ENCODE peak calls at places on chromosomes 13 and 19, in six cellular contexts. G is astrocyte of the spinal cord, K is nephron progenitor cell, F is ovary, E is endothelial cell, T is fibroblast of mammary gland. R is an unnamed sample.

GRCh38 chr19:45405435-45406164 is 731 bp upstream of the PPP1R13L start:
- DNase-seq in T (peak; percentile 90), G (peak; percentile 92), F (peak; percentile 84), E (peak; percentile 81), K (peak; percentile 85), R (peak; percentile 86)

GRCh38 chr19:27774827-27775226 is 1438.1 kb downstream of the UQCRFS1 start:
- DNase-seq in E (no peak), G (no peak), T (peak; percentile 18), K (no peak), F (no peak), R (no peak)

GRCh38 chr19:28980236-28980868 is 232.6 kb downstream of the UQCRFS1 start:
- DNase-seq in G (no peak), T (peak; percentile 22), K (no peak), E (no peak), F (no peak), R (no peak)

GRCh38 chr13:90696656-90697055 is 650.8 kb upstream of the MIR17HG start:
- DNase-seq in T (peak; percentile 30), E (no peak), F (no peak), K (no peak), G (peak; percentile 51), R (no peak)

GRCh38 chr19:40474737-40475136 is 7.9 kb downstream of the SPTBN4 start:
- DNase-seq in K (no peak), F (no peak), G (no peak), E (no peak), T (no peak), R (no peak)

GRCh38 chr19:28612275-28612769 is 600.6 kb downstream of the UQCRFS1 start:
- DNase-seq in G (no peak), E (no peak), K (no peak), T (no peak), F (no peak), R (no peak)

GRCh38 chr13:60392136-60392535 is 4.9 kb upstream of the TDRD3 start:
- DNase-seq in T (no peak), G (no peak), E (no peak), K (no peak), F (no peak), R (no peak)

GRCh38 chr13:26821766-26822165 is 61.2 kb upstream of the GPR12 start:
- DNase-seq in F (no peak), T (no peak), G (no peak), K (no peak), E (no peak), R (no peak)

GRCh38 chr19:58009301-58009665 is 6.7 kb upstream of the ZNF606 start:
- DNase-seq in F (no peak), K (no peak), T (no peak), E (no peak), G (no peak), R (no peak)

GRCh38 chr13:85828094-85828684 is 29.0 kb upstream of the SLITRK6 start:
- DNase-seq in E (no peak), F (no peak), T (peak; percentile 15), G (peak; percentile 25), K (no peak), R (no peak)

GRCh38 chr19:1455336-1456120 is 5.6 kb downstream of the APC2 start:
- DNase-seq in G (no peak), E (no peak), F (no peak), T (peak; percentile 69), K (peak; percentile 72), R (no peak)

GRCh38 chr19:43594710-43595604 is 977 bp downstream of the IRGQ start:
- DNase-seq in K (peak; percentile 66), G (peak; percentile 63), E (peak; percentile 70), F (peak; percentile 34), T (peak; percentile 65), R (peak; percentile 72)

GRCh38 chr19:46786236-46787039 is 2.0 kb downstream of the SLC1A5 start:
- DNase-seq in F (peak; percentile 68), T (peak; percentile 83), E (peak; percentile 37), K (peak; percentile 41), G (peak; percentile 69), R (no peak)

GRCh38 chr13:23996456-23996855 is 99.2 kb upstream of the C1QTNF9B start:
- DNase-seq in T (no peak), G (no peak), F (no peak), E (no peak), K (no peak), R (no peak)

GRCh38 chr13:75704942-75705320 is 68.8 kb downstream of the LMO7 start:
- DNase-seq in T (peak; percentile 11), F (no peak), E (no peak), K (no peak), G (no peak), R (no peak)

DNA sequence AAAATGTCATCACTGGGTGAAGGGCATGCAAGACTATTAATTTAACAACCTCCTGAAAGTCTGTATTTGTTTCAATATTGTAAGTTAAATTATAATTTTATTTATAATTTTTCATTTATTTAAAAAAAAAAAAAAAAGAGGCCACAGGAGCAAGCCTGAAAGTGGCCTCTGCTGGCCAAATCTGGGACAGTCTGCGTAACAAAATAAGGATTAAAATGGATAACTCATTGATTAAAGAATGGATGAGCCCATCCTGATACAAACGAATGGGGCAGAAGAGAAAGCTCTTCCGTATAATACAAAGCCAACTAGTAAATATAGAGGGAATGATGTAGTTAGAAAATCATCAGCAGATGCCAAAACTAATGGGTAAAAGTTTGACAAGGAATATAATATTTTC is 36.2 kb downstream of the SUCLA2 start:
- DNase-seq in G (no peak), T (no peak), K (no peak), F (no peak), E (no peak), R (no peak)
- TF ChIP-seq CTCF in G (peak; percentile 25), T (no peak), K (no peak), F (no peak), E (no peak), R (no peak)

DNA sequence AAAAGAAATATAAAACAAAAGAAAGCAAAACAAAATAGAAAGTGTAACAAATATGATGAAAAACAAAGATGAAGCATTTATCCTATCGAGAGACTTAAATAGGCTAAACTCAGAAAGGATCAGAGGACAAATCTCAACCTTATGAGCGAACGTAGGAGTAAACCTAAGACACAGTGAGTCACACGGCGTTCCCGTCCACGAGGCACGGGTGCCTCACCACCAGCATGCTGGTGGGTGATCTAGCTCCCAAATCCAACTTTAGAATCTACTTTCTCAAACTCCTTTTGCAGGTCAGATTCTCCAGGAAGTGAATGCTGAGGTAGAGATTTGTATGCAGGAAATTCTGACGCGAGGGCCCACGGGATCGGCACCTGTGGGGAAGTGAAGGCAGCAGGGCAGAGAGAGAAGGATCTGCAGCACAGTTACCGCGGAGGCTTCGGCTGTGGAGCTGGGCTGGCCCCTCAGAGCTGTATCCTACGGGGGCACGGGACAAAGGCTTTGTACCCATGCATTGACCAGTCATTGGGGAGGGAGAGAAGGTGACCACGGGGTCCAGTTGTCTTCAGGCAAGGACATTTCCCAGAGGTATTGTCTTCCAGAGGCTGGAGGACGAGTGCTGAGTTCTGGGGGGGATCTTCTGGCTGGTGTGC is 7.5 kb upstream of the MIER2 start:
- DNase-seq in F (no peak), K (no peak), T (peak; percentile 26), G (no peak), E (no peak), R (no peak)
- TF ChIP-seq CTCF in F (no peak), K (no peak), T (no peak), G (no peak), E (no peak), R (no peak)

GRCh38 chr13:97125051-97125809 is 96.9 kb upstream of the MBNL2 start:
- DNase-seq in G (peak; percentile 82), K (peak; percentile 58), F (peak; percentile 39), T (peak; percentile 97), E (no peak), R (peak; percentile 42)
- TF ChIP-seq CTCF in G (peak; percentile 6), K (no peak), F (no peak), T (no peak), E (no peak), R (no peak)

GRCh38 chr19:51891193-51891747 is 3.5 kb upstream of the ZNF577 start:
- DNase-seq in T (peak; percentile 11), E (no peak), K (no peak), F (no peak), G (no peak), R (no peak)

GRCh38 chr19:51887522-51888498 is at the start of gene ZNF577:
- DNase-seq in T (peak; percentile 93), K (peak; percentile 82), E (peak; percentile 87), G (peak; percentile 95), F (peak; percentile 92), R (peak; percentile 70)

GRCh38 chr19:51884713-51885112 is 3.0 kb downstream of the ZNF577 start:
- DNase-seq in G (no peak), K (no peak), T (no peak), E (no peak), F (no peak), R (no peak)

DNA sequence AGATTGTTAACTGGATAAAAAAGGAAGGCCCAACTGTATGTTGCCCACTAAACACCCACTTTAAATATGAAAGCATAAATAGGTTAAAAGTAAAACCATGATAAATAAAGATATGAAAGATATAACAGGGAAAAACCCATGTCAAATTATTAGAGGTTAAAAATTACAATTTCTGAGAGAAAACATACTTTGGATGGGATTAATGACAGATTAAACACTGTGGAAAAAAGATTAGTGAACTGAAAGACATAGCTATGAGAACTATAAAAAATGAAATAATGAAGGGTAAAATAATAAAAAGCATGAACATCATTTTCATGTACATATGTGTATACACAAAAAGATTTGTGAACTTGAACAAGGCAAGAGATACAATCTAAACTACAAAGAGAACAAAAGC is 2.2 kb upstream of the ZNF577 start:
- DNase-seq in F (no peak), T (no peak), E (no peak), G (no peak), K (no peak), R (no peak)
- TF ChIP-seq CTCF in F (no peak), T (no peak), E (no peak), G (no peak), K (no peak), R (no peak)